ENCODE peak calls at places on chromosomes 4 and X, in nine cellular contexts. One of them, this sample, is unnamed.

GRCh38 chr4:26839534-26839951 is 21.1 kb upstream of the STIM2 start:
- DNase-seq in stomach: no peak
- DNase-seq in left lung: no peak
- DNase-seq in AG09319: peak; percentile 60
- DNase-seq in HCT116: no peak
- DNase-seq in esophagus muscularis mucosa: no peak
- DNase-seq in Calu3: no peak
- DNase-seq in heart left ventricle: no peak
- DNase-seq in uterus: no peak
- DNase-seq in this sample: no peak

GRCh38 chrX:10171291-10171690 is 14.5 kb downstream of the CLCN4 start:
- DNase-seq in uterus: no peak
- DNase-seq in left lung: no peak
- DNase-seq in HCT116: no peak
- DNase-seq in esophagus muscularis mucosa: no peak
- DNase-seq in stomach: no peak
- DNase-seq in AG09319: no peak
- DNase-seq in Calu3: no peak
- DNase-seq in heart left ventricle: no peak
- DNase-seq in this sample: no peak

GRCh38 chr4:109410776-109411175 is 22.8 kb upstream of the SEC24B start:
- DNase-seq in uterus: no peak
- DNase-seq in HCT116: peak; percentile 19
- DNase-seq in heart left ventricle: no peak
- DNase-seq in left lung: no peak
- DNase-seq in stomach: no peak
- DNase-seq in Calu3: peak; percentile 14
- DNase-seq in AG09319: no peak
- DNase-seq in esophagus muscularis mucosa: no peak
- DNase-seq in this sample: no peak

GRCh38 chrX:15349046-15349445 is 13.7 kb upstream of the PIGA start:
- DNase-seq in heart left ventricle: peak; percentile 18
- DNase-seq in AG09319: peak; percentile 47
- DNase-seq in Calu3: peak; percentile 37
- DNase-seq in left lung: no peak
- DNase-seq in uterus: peak; percentile 52
- DNase-seq in esophagus muscularis mucosa: no peak
- DNase-seq in HCT116: peak; percentile 39
- DNase-seq in stomach: peak; percentile 42
- DNase-seq in this sample: peak; percentile 64

GRCh38 chrX:149760965-149761364 is 12.9 kb upstream of the HSFX1 start:
- DNase-seq in heart left ventricle: no peak
- DNase-seq in stomach: no peak
- DNase-seq in left lung: no peak
- DNase-seq in esophagus muscularis mucosa: no peak
- DNase-seq in HCT116: no peak
- DNase-seq in AG09319: no peak
- DNase-seq in Calu3: no peak
- DNase-seq in uterus: no peak
- DNase-seq in this sample: no peak

GRCh38 chr4:8155660-8156421 is 2.8 kb downstream of the ABLIM2 start:
- DNase-seq in AG09319: no peak
- DNase-seq in left lung: peak; percentile 44
- DNase-seq in Calu3: no peak
- DNase-seq in esophagus muscularis mucosa: no peak
- DNase-seq in stomach: no peak
- DNase-seq in uterus: no peak
- DNase-seq in HCT116: no peak
- DNase-seq in heart left ventricle: no peak
- DNase-seq in this sample: no peak

GRCh38 chr4:110612631-110613269 is 10.1 kb downstream of the PITX2 start:
- DNase-seq in esophagus muscularis mucosa: no peak
- DNase-seq in heart left ventricle: no peak
- DNase-seq in uterus: no peak
- DNase-seq in left lung: no peak
- DNase-seq in Calu3: no peak
- DNase-seq in AG09319: no peak
- DNase-seq in stomach: no peak
- DNase-seq in HCT116: no peak
- DNase-seq in this sample: no peak

GRCh38 chr4:99461623-99462401 is 26.7 kb upstream of the ADH7 start:
- DNase-seq in stomach: no peak
- DNase-seq in left lung: no peak
- DNase-seq in heart left ventricle: no peak
- DNase-seq in esophagus muscularis mucosa: no peak
- DNase-seq in HCT116: no peak
- DNase-seq in AG09319: no peak
- DNase-seq in Calu3: no peak
- DNase-seq in uterus: no peak
- DNase-seq in this sample: no peak

GRCh38 chr4:93867416-93868001 is 39.0 kb downstream of the ATOH1 start:
- DNase-seq in esophagus muscularis mucosa: no peak
- DNase-seq in Calu3: no peak
- DNase-seq in AG09319: no peak
- DNase-seq in uterus: no peak
- DNase-seq in stomach: no peak
- DNase-seq in left lung: no peak
- DNase-seq in HCT116: no peak
- DNase-seq in heart left ventricle: no peak
- DNase-seq in this sample: no peak

GRCh38 chr4:44928062-44928380 is 201.7 kb upstream of the GNPDA2 start:
- DNase-seq in HCT116: no peak
- DNase-seq in uterus: no peak
- DNase-seq in left lung: no peak
- DNase-seq in heart left ventricle: no peak
- DNase-seq in esophagus muscularis mucosa: no peak
- DNase-seq in stomach: no peak
- DNase-seq in AG09319: no peak
- DNase-seq in Calu3: no peak
- DNase-seq in this sample: no peak

GRCh38 chrX:107834273-107835201 is 8.9 kb downstream of the MID2 start:
- DNase-seq in AG09319: no peak
- DNase-seq in HCT116: no peak
- DNase-seq in uterus: no peak
- DNase-seq in Calu3: no peak
- DNase-seq in heart left ventricle: no peak
- DNase-seq in stomach: no peak
- DNase-seq in esophagus muscularis mucosa: no peak
- DNase-seq in left lung: no peak
- DNase-seq in this sample: no peak

GRCh38 chrX:129665916-129666644 is 11.3 kb upstream of the APLN start:
- DNase-seq in heart left ventricle: no peak
- DNase-seq in esophagus muscularis mucosa: no peak
- DNase-seq in HCT116: peak; percentile 26
- DNase-seq in stomach: no peak
- DNase-seq in uterus: no peak
- DNase-seq in Calu3: peak; percentile 39
- DNase-seq in left lung: no peak
- DNase-seq in AG09319: no peak
- DNase-seq in this sample: no peak

GRCh38 chrX:72268601-72269365 is 8.3 kb downstream of the RPS4X start:
- DNase-seq in esophagus muscularis mucosa: no peak
- DNase-seq in Calu3: no peak
- DNase-seq in left lung: no peak
- DNase-seq in heart left ventricle: no peak
- DNase-seq in HCT116: no peak
- DNase-seq in AG09319: no peak
- DNase-seq in uterus: no peak
- DNase-seq in stomach: no peak
- DNase-seq in this sample: no peak

GRCh38 chr4:76956961-76957738 is 7.6 kb downstream of the SEPTIN11 start:
- DNase-seq in Calu3: no peak
- DNase-seq in HCT116: no peak
- DNase-seq in stomach: no peak
- DNase-seq in uterus: no peak
- DNase-seq in left lung: no peak
- DNase-seq in heart left ventricle: peak; percentile 36
- DNase-seq in AG09319: no peak
- DNase-seq in esophagus muscularis mucosa: no peak
- DNase-seq in this sample: no peak

DNA sequence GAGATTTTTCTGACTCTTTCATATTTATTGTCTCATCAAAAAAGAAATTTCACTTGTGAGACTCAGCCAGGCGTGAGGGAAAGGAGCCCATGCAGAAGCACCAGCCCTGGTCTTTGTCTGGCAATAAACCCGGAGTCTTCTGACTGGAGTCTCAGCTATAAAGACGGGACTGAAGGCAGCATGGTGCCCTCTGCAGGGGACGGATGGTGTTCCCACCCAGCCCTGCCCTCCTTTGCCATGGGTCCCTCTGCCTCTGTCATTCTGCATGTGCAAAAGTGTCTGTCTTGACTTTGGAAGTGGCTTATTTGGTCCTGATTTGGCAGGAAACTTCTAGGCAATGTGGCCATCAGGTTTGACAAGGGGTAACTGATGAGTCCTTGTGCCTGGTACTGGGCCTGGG is 14.3 kb downstream of the ZNF185 start:
- DNase-seq in left lung: no peak
- DNase-seq in esophagus muscularis mucosa: no peak
- DNase-seq in AG09319: no peak
- DNase-seq in stomach: no peak
- DNase-seq in uterus: no peak
- DNase-seq in heart left ventricle: no peak
- DNase-seq in Calu3: no peak
- DNase-seq in HCT116: no peak
- DNase-seq in this sample: no peak
- TF ChIP-seq CTCF in left lung: no peak
- TF ChIP-seq CTCF in esophagus muscularis mucosa: no peak
- TF ChIP-seq CTCF in AG09319: no peak
- TF ChIP-seq CTCF in stomach: no peak
- TF ChIP-seq CTCF in uterus: no peak
- TF ChIP-seq CTCF in heart left ventricle: no peak
- TF ChIP-seq CTCF in Calu3: no peak
- TF ChIP-seq CTCF in HCT116: no peak
- TF ChIP-seq CTCF in this sample: no peak

GRCh38 chr4:152258391-152258790 is 277.5 kb downstream of the FBXW7 start:
- DNase-seq in HCT116: no peak
- DNase-seq in esophagus muscularis mucosa: no peak
- DNase-seq in Calu3: no peak
- DNase-seq in uterus: no peak
- DNase-seq in AG09319: no peak
- DNase-seq in left lung: no peak
- DNase-seq in stomach: no peak
- DNase-seq in heart left ventricle: no peak
- DNase-seq in this sample: no peak

GRCh38 chr4:152256996-152257395 is 278.9 kb downstream of the FBXW7 start:
- DNase-seq in esophagus muscularis mucosa: no peak
- DNase-seq in left lung: no peak
- DNase-seq in Calu3: no peak
- DNase-seq in stomach: no peak
- DNase-seq in HCT116: no peak
- DNase-seq in AG09319: no peak
- DNase-seq in heart left ventricle: no peak
- DNase-seq in uterus: no peak
- DNase-seq in this sample: no peak

GRCh38 chr4:152258804-152259708 is 276.8 kb downstream of the FBXW7 start:
- DNase-seq in esophagus muscularis mucosa: peak; percentile 60
- DNase-seq in stomach: no peak
- DNase-seq in heart left ventricle: no peak
- DNase-seq in left lung: no peak
- DNase-seq in uterus: no peak
- DNase-seq in Calu3: no peak
- DNase-seq in AG09319: peak; percentile 18
- DNase-seq in HCT116: peak; percentile 48
- DNase-seq in this sample: no peak

GRCh38 chr4:152257601-152258066 is 278.3 kb downstream of the FBXW7 start:
- DNase-seq in stomach: no peak
- DNase-seq in AG09319: no peak
- DNase-seq in HCT116: no peak
- DNase-seq in left lung: no peak
- DNase-seq in Calu3: no peak
- DNase-seq in esophagus muscularis mucosa: peak; percentile 81
- DNase-seq in uterus: no peak
- DNase-seq in heart left ventricle: no peak
- DNase-seq in this sample: no peak

GRCh38 chr4:152255437-152255836 is 280.5 kb downstream of the FBXW7 start:
- DNase-seq in stomach: no peak
- DNase-seq in AG09319: no peak
- DNase-seq in esophagus muscularis mucosa: peak; percentile 50
- DNase-seq in uterus: no peak
- DNase-seq in heart left ventricle: no peak
- DNase-seq in left lung: no peak
- DNase-seq in Calu3: no peak
- DNase-seq in HCT116: peak; percentile 48
- DNase-seq in this sample: peak; percentile 24
- TF ChIP-seq CTCF in stomach: no peak
- TF ChIP-seq CTCF in AG09319: no peak
- TF ChIP-seq CTCF in esophagus muscularis mucosa: no peak
- TF ChIP-seq CTCF in uterus: no peak
- TF ChIP-seq CTCF in heart left ventricle: no peak
- TF ChIP-seq CTCF in left lung: no peak
- TF ChIP-seq CTCF in Calu3: no peak
- TF ChIP-seq CTCF in HCT116: no peak
- TF ChIP-seq CTCF in this sample: no peak

DNA sequence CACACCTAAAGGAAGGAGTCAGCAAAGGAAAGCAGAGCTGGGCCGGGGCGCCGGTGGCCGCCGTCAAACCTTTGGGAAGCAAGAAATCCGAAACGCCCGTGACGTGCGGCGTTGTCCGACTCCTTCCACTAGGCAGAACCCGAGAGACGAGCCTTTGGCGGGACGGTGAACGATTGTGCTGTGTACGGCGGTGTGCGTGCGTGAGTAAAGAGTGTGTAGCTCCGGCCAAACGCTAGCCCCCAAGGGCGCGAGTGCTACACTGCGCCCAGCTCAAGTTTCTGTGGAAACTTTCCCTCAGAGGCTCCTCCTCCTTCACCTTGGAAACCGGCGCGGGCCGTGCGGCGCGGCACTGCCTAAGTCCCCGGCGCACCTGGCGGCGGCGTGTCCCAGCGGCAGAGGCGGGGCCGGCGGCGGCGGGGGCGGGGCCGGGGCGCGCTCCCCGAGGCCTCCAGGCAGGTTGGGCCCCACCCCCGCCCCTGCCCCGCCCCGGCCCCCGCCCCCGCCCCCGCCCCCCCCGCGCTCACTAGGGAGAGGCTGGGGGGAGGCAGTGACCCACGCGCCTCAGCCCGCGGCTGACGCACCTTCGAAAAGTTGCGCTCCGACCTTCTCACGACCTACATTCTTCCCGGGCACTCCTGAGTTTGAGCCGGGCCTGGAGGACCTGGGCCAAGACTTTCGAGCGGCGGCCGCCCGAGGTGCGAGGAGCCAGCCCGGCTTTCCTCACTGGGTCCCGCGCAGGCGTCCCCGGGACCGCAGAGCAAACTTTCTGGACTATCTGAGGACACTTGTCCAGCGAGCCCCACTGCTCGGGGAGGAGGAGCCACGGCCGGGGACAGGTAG is at the start of gene FHIP1A:
- DNase-seq in uterus: peak; percentile 82
- DNase-seq in esophagus muscularis mucosa: no peak
- DNase-seq in AG09319: peak; percentile 14
- DNase-seq in Calu3: peak; percentile 94
- DNase-seq in HCT116: peak; percentile 93
- DNase-seq in heart left ventricle: peak; percentile 64
- DNase-seq in left lung: peak; percentile 94
- DNase-seq in stomach: peak; percentile 95
- DNase-seq in this sample: peak; percentile 96
- TF ChIP-seq CTCF in uterus: no peak
- TF ChIP-seq CTCF in esophagus muscularis mucosa: peak; percentile 16
- TF ChIP-seq CTCF in AG09319: peak; percentile 7
- TF ChIP-seq CTCF in Calu3: no peak
- TF ChIP-seq CTCF in HCT116: no peak
- TF ChIP-seq CTCF in heart left ventricle: peak; percentile 5
- TF ChIP-seq CTCF in left lung: no peak
- TF ChIP-seq CTCF in stomach: no peak
- TF ChIP-seq CTCF in this sample: no peak

GRCh38 chrX:124211312-124211942 is 121.0 kb upstream of the TEX13D start:
- DNase-seq in AG09319: no peak
- DNase-seq in Calu3: peak; percentile 15
- DNase-seq in HCT116: peak; percentile 8
- DNase-seq in esophagus muscularis mucosa: no peak
- DNase-seq in left lung: no peak
- DNase-seq in uterus: no peak
- DNase-seq in stomach: no peak
- DNase-seq in heart left ventricle: no peak
- DNase-seq in this sample: no peak
- TF ChIP-seq CTCF in AG09319: peak; percentile 51
- TF ChIP-seq CTCF in Calu3: peak; percentile 29
- TF ChIP-seq CTCF in HCT116: peak; percentile 22
- TF ChIP-seq CTCF in esophagus muscularis mucosa: peak; percentile 43
- TF ChIP-seq CTCF in left lung: peak; percentile 38
- TF ChIP-seq CTCF in uterus: no peak
- TF ChIP-seq CTCF in stomach: no peak
- TF ChIP-seq CTCF in heart left ventricle: peak; percentile 55
- TF ChIP-seq CTCF in this sample: no peak

This sample was measured in mucosa of descending colon.